ENCODE peak calls at places on chromosomes 2 and 18, in seven cellular contexts. N is neural progenitor cell, J is psoas muscle, E is upper lobe of right lung, A is esophagus squamous epithelium, V is vagina, O is GM23338. T is an unnamed sample.

GRCh38 chr2:72562451-72563153 is 263.2 kb downstream of the EXOC6B start:
- DNase-seq in A (no peak), J (no peak), O (peak; percentile 50), N (peak; percentile 3), V (no peak), E (no peak), T (no peak)

GRCh38 chr2:119478188-119479065 is 45.9 kb downstream of the SCTR start:
- DNase-seq in V (peak; percentile 47), A (no peak), J (no peak), O (no peak), E (no peak), N (no peak), T (peak; percentile 25)

GRCh38 chr2:189347540-189347939 is 93.7 kb upstream of the WDR75 start:
- DNase-seq in A (no peak), E (no peak), O (peak; percentile 44), V (no peak), J (no peak), N (peak; percentile 3), T (no peak)

GRCh38 chr18:8741524-8741923 is 36.2 kb downstream of the MTCL1 start:
- DNase-seq in E (no peak), O (no peak), A (no peak), J (no peak), V (no peak), N (no peak), T (no peak)

GRCh38 chr2:30421551-30422436 is 25.3 kb upstream of the LCLAT1 start:
- DNase-seq in V (no peak), J (no peak), A (no peak), O (peak; percentile 25), N (peak; percentile 43), E (no peak), T (no peak)

GRCh38 chr2:24723668-24724067 is 69.5 kb downstream of the PTRHD1 start:
- DNase-seq in A (no peak), E (no peak), J (no peak), N (no peak), O (no peak), V (no peak), T (no peak)

GRCh38 chr2:23789012-23789411 is 137.9 kb downstream of the ATAD2B start:
- DNase-seq in O (no peak), E (no peak), J (no peak), A (no peak), N (no peak), V (no peak), T (no peak)

GRCh38 chr2:208294482-208295024 is 28.5 kb downstream of the PIKFYVE start:
- DNase-seq in N (no peak), V (no peak), J (no peak), O (no peak), A (no peak), E (no peak), T (no peak)

DNA sequence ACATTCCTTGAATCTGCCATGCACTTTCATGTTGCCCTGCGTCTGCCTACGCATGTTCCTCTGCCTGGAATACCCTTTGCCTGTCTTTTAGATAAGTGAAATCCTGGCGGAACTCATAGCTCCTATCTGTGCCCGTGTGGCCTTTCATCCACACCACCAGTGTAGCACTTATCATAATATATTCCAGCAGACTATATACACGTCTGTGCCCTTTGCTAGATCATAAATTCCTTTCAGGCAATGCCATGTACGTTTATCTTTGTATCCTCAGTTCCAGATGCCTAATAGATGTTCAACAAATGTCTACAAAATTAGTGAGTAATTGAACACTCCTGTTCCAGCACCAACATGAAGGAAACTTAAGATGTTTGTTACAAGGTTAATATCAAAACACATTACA is 106.9 kb downstream of the COLEC12 start:
- DNase-seq in A (no peak), J (no peak), E (no peak), O (no peak), N (no peak), V (no peak), T (no peak)
- H3K4me1 ChIP-seq in A (peaks cover 5% of the 10 kb centered on the region), J (no peaks in the 10 kb centered on the region), E (peaks cover 5% of the 10 kb centered on the region), O (no peaks in the 10 kb centered on the region), N (no peaks in the 10 kb centered on the region), V (peaks cover 30% of the 10 kb centered on the region), T (no peaks in the 10 kb centered on the region)

DNA sequence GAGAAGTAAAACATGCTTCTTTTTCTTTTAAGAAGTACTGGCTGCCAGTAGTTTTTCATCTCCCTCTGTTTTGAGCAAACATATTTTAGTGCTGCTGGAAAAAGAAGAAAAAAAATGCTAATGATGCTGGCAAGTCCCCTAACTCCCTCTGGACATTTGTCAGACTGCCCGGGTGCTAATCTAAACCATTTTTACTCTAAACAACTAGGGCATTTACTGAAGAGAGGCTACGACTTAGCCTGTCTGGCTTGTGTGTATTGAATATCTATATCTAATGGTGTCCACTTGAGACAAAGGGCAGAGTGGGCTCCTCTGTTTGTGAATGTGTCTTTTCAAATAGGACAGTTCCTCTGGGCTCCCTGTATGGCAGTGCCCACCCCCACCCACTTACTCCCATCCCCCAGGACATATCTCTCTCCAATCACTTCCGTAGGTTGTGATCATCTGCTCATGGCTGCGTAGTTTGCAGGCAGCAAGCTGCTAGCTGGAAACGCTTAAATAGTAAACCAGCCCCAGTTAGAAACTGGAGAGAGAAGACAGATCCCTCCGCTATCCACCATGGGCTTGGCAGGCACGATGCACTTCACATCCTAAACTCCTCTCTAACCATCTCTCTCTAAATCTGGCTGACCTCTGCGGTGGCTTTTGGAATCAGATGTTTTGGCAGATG is 58.4 kb downstream of the DOCK10 start:
- DNase-seq in V (no peak), A (no peak), E (no peak), O (no peak), N (no peak), J (no peak), T (no peak)
- H3K4me3 ChIP-seq in V (peak overlapping the region; percentile 27), A (peak overlapping the region; percentile 21), E (peak overlapping the region; percentile 28), O (no peak overlapping the region), N (no peak overlapping the region), J (peak overlapping the region; percentile 48), T (no peak overlapping the region)

GRCh38 chr2:43402452-43402937 is 176.1 kb upstream of the ZFP36L2 start:
- DNase-seq in O (no peak), A (no peak), E (no peak), J (no peak), N (no peak), V (no peak), T (no peak)

GRCh38 chr2:43402002-43402401 is 175.6 kb upstream of the ZFP36L2 start:
- DNase-seq in O (no peak), E (no peak), V (no peak), J (no peak), A (no peak), N (no peak), T (no peak)

GRCh38 chr2:43399515-43400245 is 173.3 kb upstream of the ZFP36L2 start:
- DNase-seq in V (no peak), J (no peak), N (no peak), O (no peak), E (no peak), A (no peak), T (no peak)

GRCh38 chr2:43399098-43399497 is 172.7 kb upstream of the ZFP36L2 start:
- DNase-seq in E (no peak), J (no peak), O (no peak), V (no peak), A (no peak), N (no peak), T (no peak)

GRCh38 chr2:43400508-43400907 is 174.1 kb upstream of the ZFP36L2 start:
- DNase-seq in O (no peak), J (no peak), N (no peak), A (no peak), E (no peak), V (no peak), T (no peak)
- TF ChIP-seq CTCF in O (no peak), J (peak; percentile 23), N (no peak), A (no peak), E (peak; percentile 5), V (peak; percentile 9), T (no peak)

GRCh38 chr2:8540552-8541055 is 141.3 kb upstream of the ID2 start:
- DNase-seq in N (no peak), E (no peak), V (no peak), J (no peak), O (no peak), A (no peak), T (peak; percentile 23)

GRCh38 chr2:8538951-8539621 is 142.8 kb upstream of the ID2 start:
- DNase-seq in J (no peak), V (no peak), E (peak; percentile 63), O (no peak), N (no peak), A (no peak), T (peak; percentile 19)

GRCh38 chr2:8538531-8538930 is 143.3 kb upstream of the ID2 start:
- DNase-seq in N (no peak), O (no peak), E (peak; percentile 63), J (no peak), A (no peak), V (no peak), T (peak; percentile 35)

GRCh38 chr2:8541223-8541622 is 140.6 kb upstream of the ID2 start:
- DNase-seq in J (no peak), V (no peak), E (no peak), N (no peak), O (no peak), A (no peak), T (peak; percentile 17)

DNA sequence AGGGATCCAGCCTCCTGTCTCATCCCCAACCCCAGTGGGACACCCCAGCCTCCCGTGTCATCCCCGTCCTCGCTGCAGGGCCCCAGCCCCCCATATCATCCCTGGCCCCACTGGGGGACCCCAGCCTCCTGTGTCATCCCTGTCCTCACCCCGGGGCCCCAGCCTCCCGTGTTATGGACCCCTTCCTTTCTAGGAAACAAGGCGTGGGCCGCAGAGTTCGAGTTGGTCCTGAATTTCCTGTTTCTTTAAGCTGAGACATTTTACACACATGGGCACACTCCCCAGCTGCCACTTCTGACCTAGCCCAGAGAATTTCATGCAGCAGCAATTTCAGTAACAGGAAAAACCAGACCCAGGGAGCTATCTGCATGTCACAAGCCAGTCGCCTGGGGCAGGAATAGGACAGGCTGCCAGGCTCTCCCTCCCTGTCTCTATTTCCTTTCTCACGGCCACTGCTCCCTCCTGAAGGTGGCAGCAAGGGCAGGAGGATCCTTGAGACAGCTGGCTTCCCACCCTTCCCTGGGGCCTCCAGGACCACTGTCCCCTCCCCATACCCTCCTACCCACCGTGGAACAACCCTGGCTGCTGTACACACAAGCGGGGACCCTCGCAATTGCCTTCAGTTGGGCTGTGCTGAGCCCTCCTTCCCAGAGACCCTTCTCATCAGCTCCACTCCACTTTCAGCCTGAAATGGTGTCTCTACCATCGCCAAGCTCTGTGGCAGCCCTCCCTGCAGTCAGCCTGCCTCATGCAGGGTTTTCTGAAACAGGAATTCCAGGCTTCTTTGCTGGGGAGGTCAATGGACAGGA is 141.9 kb upstream of the ID2 start:
- DNase-seq in O (peak; percentile 21), V (no peak), A (no peak), J (no peak), N (peak; percentile 21), E (no peak), T (peak; percentile 19)
- H3K4me1 ChIP-seq in O (no peaks in the 10 kb centered on the region), V (peaks cover 70% of the 10 kb centered on the region), A (peaks cover 53% of the 10 kb centered on the region), J (peaks cover 7% of the 10 kb centered on the region), N (peaks cover 5% of the 10 kb centered on the region), E (peaks cover 63% of the 10 kb centered on the region), T (no peaks in the 10 kb centered on the region)

DNA sequence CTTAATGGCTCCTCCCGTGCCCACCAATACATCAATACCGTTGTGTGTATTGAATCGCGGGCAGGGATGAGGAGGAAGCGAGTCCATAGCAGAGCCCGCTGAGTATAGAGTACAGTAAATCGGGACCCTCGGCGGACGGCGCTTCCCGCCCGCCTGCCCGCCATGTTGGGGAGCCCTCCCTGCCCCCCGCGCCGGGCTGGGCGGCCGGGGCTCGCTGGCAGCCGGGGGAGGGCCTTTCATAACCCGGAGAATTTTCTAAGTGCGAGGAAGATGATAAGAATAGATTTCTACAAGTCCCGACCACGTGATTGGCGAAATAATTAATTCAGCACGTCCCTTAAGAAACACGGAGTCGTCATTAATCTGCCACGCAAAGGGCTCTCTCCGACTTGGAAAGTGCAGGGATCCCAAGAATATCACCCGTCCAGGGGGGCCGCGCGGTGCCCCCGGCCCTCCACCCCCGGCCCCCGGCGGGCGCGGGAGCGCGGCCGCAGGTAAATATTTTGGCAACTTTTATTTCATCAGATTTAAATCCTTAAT is at the start of gene HOXD3:
- DNase-seq in A (no peak), N (no peak), J (no peak), E (no peak), O (peak; percentile 24), V (no peak), T (no peak)
- H3K4me3 ChIP-seq in A (peak within 1 kb of the TSS; percentile 11), N (no peak within 1 kb of the TSS), J (peak within 1 kb of the TSS; percentile 48), E (no peak within 1 kb of the TSS), O (peak within 1 kb of the TSS; percentile 34), V (no peak within 1 kb of the TSS), T (peak within 1 kb of the TSS; percentile 13)

T was measured in RWPE2.